ENCODE peak calls at places on chromosome 4, in five cellular contexts. M is A549, F is transverse colon, A is stomach, E is suprapubic skin. G is an unnamed sample.

GRCh38 chr4:76208005-76208765 is 5.4 kb downstream of the SCARB2 start:
- DNase-seq in M (peak; percentile 63), F (peak; percentile 82), A (peak; percentile 74), E (peak; percentile 84), G (peak; percentile 77)

GRCh38 chr4:78845469-78845868 is 69.3 kb downstream of the BMP2K start:
- DNase-seq in M (no peak), F (no peak), A (no peak), E (no peak), G (no peak)

GRCh38 chr4:110617095-110617494 is 5.8 kb downstream of the PITX2 start:
- DNase-seq in M (no peak), F (no peak), A (no peak), E (no peak), G (no peak)

GRCh38 chr4:2402453-2402852 is 16.0 kb downstream of the ZFYVE28 start:
- DNase-seq in M (no peak), F (no peak), A (no peak), E (no peak), G (no peak)

GRCh38 chr4:73709461-73710033 is 30.8 kb upstream of the CXCL8 start:
- DNase-seq in M (no peak), F (no peak), A (no peak), E (no peak), G (no peak)

GRCh38 chr4:176566769-176567168 is 226.0 kb downstream of the VEGFC start:
- DNase-seq in M (peak; percentile 25), F (no peak), A (no peak), E (no peak), G (no peak)

GRCh38 chr4:165537028-165537648 is 158.3 kb downstream of the CPE start:
- DNase-seq in M (peak; percentile 38), F (no peak), A (no peak), E (no peak), G (no peak)

GRCh38 chr4:71713611-71714203 is 70.2 kb downstream of the GC start:
- DNase-seq in M (peak; percentile 48), F (no peak), A (no peak), E (no peak), G (no peak)

GRCh38 chr4:128524311-128524710 is 236.7 kb upstream of the PGRMC2 start:
- DNase-seq in M (peak; percentile 88), F (peak; percentile 62), A (peak; percentile 64), E (no peak), G (no peak)

GRCh38 chr4:10929818-10930217 is 245.2 kb upstream of the CLNK start:
- DNase-seq in M (no peak), F (no peak), A (no peak), E (no peak), G (no peak)

GRCh38 chr4:89899157-89899556 is 4.5 kb downstream of the MMRN1 start:
- DNase-seq in M (no peak), F (no peak), A (no peak), E (no peak), G (no peak)

GRCh38 chr4:109629775-109630174 is 69.7 kb downstream of the MCUB start:
- DNase-seq in M (no peak), F (no peak), A (no peak), E (no peak), G (no peak)

GRCh38 chr4:74133786-74134499 is 24.0 kb upstream of the MTHFD2L start:
- DNase-seq in M (peak; percentile 89), F (peak; percentile 82), A (peak; percentile 81), E (peak; percentile 84), G (peak; percentile 74)

GRCh38 chr4:112523764-112524505 is 8.0 kb upstream of the NEUROG2 start:
- DNase-seq in M (peak; percentile 54), F (peak; percentile 76), A (peak; percentile 60), E (no peak), G (peak; percentile 68)

GRCh38 chr4:95023110-95023509 is 265.4 kb downstream of the BMPR1B start:
- DNase-seq in M (no peak), F (no peak), A (no peak), E (no peak), G (no peak)

GRCh38 chr4:81085979-81086378 is 55.5 kb downstream of the BMP3 start:
- DNase-seq in M (no peak), F (no peak), A (no peak), E (no peak), G (no peak)

GRCh38 chr4:45971108-45971507 is 152.7 kb downstream of the GABRG1 start:
- DNase-seq in M (no peak), F (no peak), A (no peak), E (no peak), G (no peak)

GRCh38 chr4:98938386-98938785 is 9.5 kb upstream of the EIF4E start:
- DNase-seq in M (no peak), F (no peak), A (no peak), E (no peak), G (no peak)

GRCh38 chr4:109957227-109957626 is 44.5 kb downstream of the EGF start:
- DNase-seq in M (no peak), F (no peak), A (no peak), E (no peak), G (no peak)

GRCh38 chr4:147788791-147789190 is 56.9 kb downstream of the ARHGAP10 start:
- DNase-seq in M (no peak), F (no peak), A (no peak), E (no peak), G (no peak)

GRCh38 chr4:156619154-156619934 is 352.3 kb downstream of the PDGFC start:
- DNase-seq in M (no peak), F (no peak), A (no peak), E (no peak), G (no peak)

GRCh38 chr4:3304831-3305609 is 12.2 kb downstream of the RGS12 start:
- DNase-seq in M (no peak), F (no peak), A (no peak), E (peak; percentile 61), G (peak; percentile 72)

GRCh38 chr4:85448880-85449763 is 25.8 kb upstream of the ARHGAP24 start:
- DNase-seq in M (no peak), F (no peak), A (no peak), E (no peak), G (no peak)

GRCh38 chr4:172982151-172982590 is 186.4 kb upstream of the GALNT7 start:
- DNase-seq in M (peak; percentile 90), F (no peak), A (peak; percentile 40), E (no peak), G (no peak)

GRCh38 chr4:14864967-14865366 is 137.3 kb upstream of the CPEB2 start:
- DNase-seq in M (no peak), F (no peak), A (no peak), E (no peak), G (no peak)

GRCh38 chr4:80085081-80085480 is 12.1 kb upstream of the ANTXR2 start:
- DNase-seq in M (no peak), F (no peak), A (no peak), E (no peak), G (no peak)

GRCh38 chr4:186144180-186144579 is 39.7 kb downstream of the FAM149A start:
- DNase-seq in M (peak; percentile 41), F (peak; percentile 19), A (no peak), E (no peak), G (peak; percentile 58)

GRCh38 chr4:187612211-187612780 is 383.3 kb upstream of the ZFP42 start:
- DNase-seq in M (no peak), F (no peak), A (no peak), E (peak; percentile 59), G (no peak)

GRCh38 chr4:73690051-73690744 is 50.2 kb upstream of the CXCL8 start:
- DNase-seq in M (peak; percentile 14), F (no peak), A (no peak), E (no peak), G (no peak)

GRCh38 chr4:3770323-3771166 is 4.4 kb downstream of the ADRA2C start:
- DNase-seq in M (no peak), F (no peak), A (no peak), E (no peak), G (no peak)

GRCh38 chr4:12584116-12584875 is 899.8 kb downstream of the RAB28 start:
- DNase-seq in M (no peak), F (no peak), A (no peak), E (no peak), G (no peak)

GRCh38 chr4:98778206-98778605 is 119.8 kb upstream of the TSPAN5 start:
- DNase-seq in M (peak; percentile 78), F (no peak), A (no peak), E (no peak), G (no peak)

GRCh38 chr4:183158062-183158461 is 59.0 kb downstream of the WWC2 start:
- DNase-seq in M (no peak), F (no peak), A (no peak), E (no peak), G (no peak)

GRCh38 chr4:88212253-88212561 is 53.8 kb upstream of the ABCG2 start:
- DNase-seq in M (no peak), F (no peak), A (no peak), E (no peak), G (no peak)

GRCh38 chr4:88215351-88215750 is 56.9 kb upstream of the ABCG2 start:
- DNase-seq in M (no peak), F (no peak), A (no peak), E (no peak), G (no peak)

GRCh38 chr4:88217169-88217568 is 58.7 kb upstream of the ABCG2 start:
- DNase-seq in M (no peak), F (no peak), A (no peak), E (no peak), G (no peak)

GRCh38 chr4:88219099-88219498 is 60.7 kb upstream of the ABCG2 start:
- DNase-seq in M (peak; percentile 45), F (no peak), A (no peak), E (no peak), G (no peak)

GRCh38 chr4:88216395-88216794 is 58.0 kb upstream of the ABCG2 start:
- DNase-seq in M (no peak), F (no peak), A (peak; percentile 83), E (no peak), G (no peak)
- TF ChIP-seq EP300 in M (no peak), F (no peak), A (no peak), E (no peak), G (no peak)

DNA sequence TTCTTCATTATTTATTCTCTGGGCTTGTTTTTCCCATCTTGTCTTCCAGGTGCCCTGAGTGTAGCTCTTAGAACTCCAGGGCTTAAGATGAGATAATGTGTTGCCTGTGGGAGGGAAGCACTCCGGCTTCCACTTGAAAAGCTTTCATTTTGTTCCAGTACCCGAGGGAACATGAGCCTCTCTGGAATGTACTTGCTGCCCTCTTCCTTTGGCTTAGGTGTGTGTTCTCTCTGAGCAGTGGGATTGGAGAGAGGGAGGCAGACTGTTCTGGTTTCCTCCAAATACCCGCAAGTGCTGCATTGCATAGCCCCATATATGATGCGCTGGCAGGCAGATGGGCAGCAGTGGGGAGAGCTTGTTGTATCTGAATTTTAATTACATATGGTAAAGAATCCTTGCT is 861 bp upstream of the DTHD1 start:
- DNase-seq in M (no peak), F (no peak), A (no peak), E (no peak), G (no peak)
- H3K27ac ChIP-seq in M (no peak overlapping the region), F (no peak overlapping the region), A (no peak overlapping the region), E (no peak overlapping the region), G (no peak overlapping the region)

GRCh38 chr4:44448548-44449443 is at the start of gene KCTD8:
- DNase-seq in M (peak; percentile 77), F (peak; percentile 73), A (peak; percentile 93), E (peak; percentile 72), G (peak; percentile 89)
- TF ChIP-seq POLR2A in M (no peak), F (no peak), A (no peak), E (no peak), G (peak; percentile 67)

DNA sequence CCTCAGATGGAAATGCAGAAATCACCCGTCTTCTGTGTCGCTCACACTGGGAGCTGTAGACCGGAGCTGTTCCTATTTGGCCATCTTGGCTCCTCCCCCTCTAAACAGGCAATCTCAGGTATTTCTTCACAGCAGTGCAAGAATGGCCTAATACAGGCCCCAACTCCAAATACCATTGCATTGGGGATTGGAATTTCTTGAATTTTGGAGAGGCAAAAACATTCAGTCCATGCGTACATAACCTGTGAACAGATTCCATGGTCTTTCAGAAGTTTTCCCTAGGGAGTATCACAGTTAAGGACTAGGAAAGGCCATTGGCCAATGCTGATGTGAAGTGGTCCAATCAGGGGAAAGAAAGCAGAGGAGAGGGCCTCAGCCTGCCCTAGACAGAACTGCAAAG is 128.2 kb upstream of the NOCT start:
- DNase-seq in M (no peak), F (no peak), A (no peak), E (no peak), G (no peak)
- TF ChIP-seq EP300 in M (no peak), F (no peak), A (no peak), E (no peak), G (no peak)